ENCODE peak calls at places on chromosomes 5 and 9, in ten cellular contexts. L is tibial artery, J is heart right ventricle, D is esophagus squamous epithelium, C is lung, I is heart left ventricle, F is sigmoid colon, U is mammary epithelial cell, W is IMR-90, E is adrenal gland. R is an unnamed sample.

GRCh38 chr5:95842955-95843544 is 20.5 kb upstream of the GLRX start:
- DNase-seq in L (peak; percentile 85), J (peak; percentile 67), D (peak; percentile 26), C (peak; percentile 90), I (peak; percentile 72), F (peak; percentile 74), U (no peak), W (peak; percentile 75), E (peak; percentile 89), R (no peak)

GRCh38 chr5:59158165-59158564 is 575.3 kb downstream of the RAB3C start:
- DNase-seq in L (no peak), J (peak; percentile 42), D (no peak), C (no peak), I (peak; percentile 26), F (no peak), U (peak; percentile 75), W (peak; percentile 22), E (no peak), R (peak; percentile 17)

GRCh38 chr5:103260951-103261350 is 2.4 kb downstream of the MACIR start:
- DNase-seq in L (no peak), J (no peak), D (no peak), C (no peak), I (no peak), F (no peak), U (no peak), W (no peak), E (no peak), R (no peak)

GRCh38 chr9:127035948-127036347 is 86.5 kb downstream of the ANGPTL2 start:
- DNase-seq in L (peak; percentile 80), J (peak; percentile 63), D (no peak), C (peak; percentile 39), I (peak; percentile 64), F (peak; percentile 83), U (no peak), W (no peak), E (no peak), R (no peak)

GRCh38 chr5:88480766-88481499 is 212.3 kb upstream of the TMEM161B start:
- DNase-seq in L (no peak), J (no peak), D (no peak), C (no peak), I (no peak), F (no peak), U (no peak), W (no peak), E (no peak), R (no peak)

GRCh38 chr9:32783168-32783891 is at the start of gene TMEM215:
- DNase-seq in L (no peak), J (no peak), D (no peak), C (no peak), I (no peak), F (no peak), U (peak; percentile 1), W (no peak), E (no peak), R (no peak)

GRCh38 chr5:80884086-80884813 is 75.9 kb upstream of the RASGRF2 start:
- DNase-seq in L (no peak), J (no peak), D (no peak), C (no peak), I (no peak), F (no peak), U (no peak), W (no peak), E (no peak), R (no peak)

GRCh38 chr5:3417376-3417943 is 178.2 kb upstream of the IRX1 start:
- DNase-seq in L (no peak), J (no peak), D (no peak), C (no peak), I (no peak), F (no peak), U (no peak), W (no peak), E (no peak), R (no peak)

GRCh38 chr5:173320259-173320658 is 8.0 kb downstream of the STC2 start:
- DNase-seq in L (no peak), J (peak; percentile 64), D (no peak), C (peak; percentile 36), I (peak; percentile 65), F (peak; percentile 84), U (no peak), W (no peak), E (no peak), R (no peak)

GRCh38 chr5:110969502-110969901 is 102.0 kb upstream of the TSLP start:
- DNase-seq in L (no peak), J (no peak), D (no peak), C (no peak), I (no peak), F (no peak), U (no peak), W (no peak), E (no peak), R (no peak)

GRCh38 chr9:110476251-110476650 is 103.3 kb downstream of the SVEP1 start:
- DNase-seq in L (no peak), J (no peak), D (no peak), C (no peak), I (no peak), F (no peak), U (no peak), W (no peak), E (no peak), R (no peak)

GRCh38 chr9:99827244-99827643 is 5.6 kb downstream of the NR4A3 start:
- DNase-seq in L (no peak), J (no peak), D (no peak), C (no peak), I (no peak), F (no peak), U (no peak), W (no peak), E (no peak), R (no peak)

GRCh38 chr5:122999947-123000563 is 36.5 kb downstream of the PPIC start:
- DNase-seq in L (no peak), J (peak; percentile 6), D (no peak), C (no peak), I (peak; percentile 25), F (no peak), U (no peak), W (no peak), E (peak; percentile 9), R (peak; percentile 32)
- TF ChIP-seq CTCF in L (peak; percentile 9), J (peak; percentile 9), D (peak; percentile 21), C (peak; percentile 36), I (peak; percentile 48), F (no peak), U (peak; percentile 23), W (peak; percentile 18), E (peak; percentile 29), R (no peak)

GRCh38 chr5:5342784-5343183 is 79.7 kb upstream of the ICE1 start:
- DNase-seq in L (no peak), J (no peak), D (no peak), C (no peak), I (no peak), F (no peak), U (peak; percentile 12), W (peak; percentile 13), E (no peak), R (peak; percentile 31)
- H3K27ac ChIP-seq in L (no peak overlapping the region), J (no peak overlapping the region), D (no peak overlapping the region), C (no peak overlapping the region), I (no peak overlapping the region), F (no peak overlapping the region), U (no peak overlapping the region), W (no peak overlapping the region), E (no peak overlapping the region), R (no peak overlapping the region)

DNA sequence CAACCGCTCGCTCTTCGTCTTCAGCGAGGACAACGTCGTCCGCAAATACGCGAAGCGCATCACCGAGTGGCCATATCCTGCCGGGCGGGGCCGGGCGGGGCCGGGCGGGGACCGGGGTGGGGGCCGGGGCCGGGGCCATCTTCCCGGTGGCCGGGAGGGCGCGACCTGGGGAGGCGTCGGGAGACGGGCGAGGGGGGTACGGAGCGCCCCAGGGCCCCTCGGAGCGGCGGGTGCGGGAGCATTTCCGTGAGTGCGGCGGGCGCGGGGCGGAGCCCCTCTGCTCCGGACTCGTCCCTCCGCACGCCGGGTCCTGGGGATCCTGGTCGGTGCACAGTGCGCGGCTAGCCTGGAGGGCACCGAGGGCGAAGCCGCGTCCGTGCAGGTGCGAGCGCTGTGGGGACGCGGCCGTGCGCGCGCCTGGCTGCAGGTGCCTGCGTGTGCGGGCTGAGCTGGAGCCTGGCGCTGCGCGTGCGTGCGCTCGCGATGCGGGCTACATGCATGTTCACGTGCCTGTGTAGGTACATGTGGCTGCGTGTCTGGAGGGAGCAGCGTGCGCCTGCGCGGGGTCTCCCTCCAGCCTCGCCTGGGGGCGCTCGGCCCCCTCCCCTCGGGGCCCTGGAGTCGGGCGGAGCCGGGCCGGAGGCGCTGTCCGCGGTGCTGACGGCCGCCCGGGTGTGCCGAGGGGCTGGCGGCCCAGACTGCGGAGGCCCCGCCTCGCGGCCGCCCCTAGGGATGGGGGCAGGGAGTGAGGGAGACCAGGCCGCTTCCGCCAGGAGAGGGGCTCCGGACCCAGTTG is 762 bp downstream of the CACNA1B start:
- DNase-seq in L (no peak), J (peak; percentile 12), D (no peak), C (no peak), I (no peak), F (no peak), U (peak; percentile 14), W (no peak), E (peak; percentile 28), R (peak; percentile 57)
- TF ChIP-seq CTCF in L (no peak), J (no peak), D (no peak), C (no peak), I (no peak), F (no peak), U (no peak), W (no peak), E (no peak), R (no peak)

GRCh38 chr9:128587453-128587852 is 35.1 kb downstream of the SPTAN1 start:
- DNase-seq in L (no peak), J (no peak), D (no peak), C (no peak), I (no peak), F (no peak), U (no peak), W (no peak), E (no peak), R (no peak)

GRCh38 chr9:128593856-128594255 is 41.5 kb downstream of the SPTAN1 start:
- DNase-seq in L (no peak), J (no peak), D (no peak), C (no peak), I (no peak), F (no peak), U (no peak), W (no peak), E (no peak), R (no peak)

GRCh38 chr9:128593039-128593438 is 40.7 kb downstream of the SPTAN1 start:
- DNase-seq in L (no peak), J (no peak), D (no peak), C (no peak), I (no peak), F (no peak), U (no peak), W (no peak), E (no peak), R (no peak)

DNA sequence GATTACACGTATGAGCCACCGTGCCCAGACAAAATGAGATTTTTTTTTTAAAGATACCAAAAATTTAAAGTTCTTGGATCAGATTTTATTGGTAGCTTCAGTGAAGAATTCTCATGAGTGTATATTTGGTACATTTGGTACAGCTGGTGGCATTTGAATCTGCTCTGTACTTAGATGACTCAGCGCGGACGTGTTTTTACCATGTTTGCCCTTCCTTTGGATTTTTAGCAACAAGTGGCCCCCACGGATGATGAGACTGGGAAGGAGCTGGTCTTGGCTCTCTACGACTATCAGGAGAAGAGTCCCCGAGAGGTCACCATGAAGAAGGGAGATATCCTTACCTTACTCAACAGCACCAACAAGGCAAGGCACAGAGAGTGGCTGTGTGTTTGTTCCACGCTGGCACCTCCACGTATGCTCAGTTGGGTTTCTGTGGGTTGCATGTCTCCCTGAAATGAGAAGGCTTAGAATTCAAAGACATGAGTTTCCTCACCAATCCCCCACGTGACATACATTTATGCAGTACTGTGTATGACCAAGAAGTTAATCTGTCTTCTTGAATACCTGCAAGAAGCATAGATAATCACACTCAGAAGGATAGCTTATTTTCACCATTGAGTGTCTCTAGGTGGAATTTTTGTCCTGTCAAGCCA is 36.3 kb downstream of the SPTAN1 start:
- DNase-seq in L (no peak), J (no peak), D (no peak), C (no peak), I (no peak), F (no peak), U (no peak), W (no peak), E (no peak), R (no peak)
- H3K27ac ChIP-seq in L (no peak overlapping the region), J (no peak overlapping the region), D (no peak overlapping the region), C (no peak overlapping the region), I (no peak overlapping the region), F (no peak overlapping the region), U (no peak overlapping the region), W (no peak overlapping the region), E (no peak overlapping the region), R (no peak overlapping the region)